ENCODE peak calls at places on chromosomes 16 and 17, in ten cellular contexts. C is AG10803, V is LNCaP clone FGC, X is B cell, L is epithelial cell of esophagus, F is ovary, N is Calu3, K is NB4, D is GM12878, Z is GM13977. B is an unnamed sample.

GRCh38 chr17:77833769-77834168 is 124.7 kb upstream of the TNRC6C start:
- DNase-seq in C (no peak), V (no peak), X (no peak), L (no peak), F (no peak), N (no peak), K (no peak), D (peak), Z (no peak), B (no peak)

GRCh38 chr17:73686961-73687360 is 42.7 kb upstream of the SDK2 start:
- DNase-seq in C (no peak), V (no peak), X (no peak), L (no peak), F (no peak), N (no peak), K (no peak), D (no peak), Z (no peak), B (no peak)

GRCh38 chr16:27532088-27532810 is 17.5 kb downstream of the GTF3C1 start:
- DNase-seq in C (no peak), V (no peak), X (no peak), L (no peak), F (no peak), N (no peak), K (no peak), D (no peak), Z (no peak), B (no peak)

GRCh38 chr16:23121024-23121423 is 28.2 kb downstream of the USP31 start:
- DNase-seq in C (peak), V (peak), X (no peak), L (no peak), F (no peak), N (no peak), K (no peak), D (no peak), Z (no peak), B (no peak)

GRCh38 chr17:14298221-14298994 is 2.5 kb upstream of the HS3ST3B1 start:
- DNase-seq in C (no peak), V (no peak), X (no peak), L (no peak), F (no peak), N (no peak), K (no peak), D (no peak), Z (no peak), B (no peak)

GRCh38 chr17:43018008-43018853 is 4.0 kb downstream of the VAT1 start:
- DNase-seq in C (no peak), V (no peak), X (no peak), L (no peak), F (no peak), N (no peak), K (peak), D (no peak), Z (peak), B (peak)

GRCh38 chr16:1003551-1004347 is 22.2 kb downstream of the SOX8 start:
- DNase-seq in C (no peak), V (no peak), X (no peak), L (no peak), F (no peak), N (no peak), K (no peak), D (no peak), Z (no peak), B (no peak)

GRCh38 chr16:29843942-29844341 is 19.1 kb downstream of the CDIPT start:
- DNase-seq in C (no peak), V (no peak), X (no peak), L (no peak), F (no peak), N (no peak), K (no peak), D (no peak), Z (no peak), B (no peak)

GRCh38 chr16:49636608-49637007 is 219.3 kb downstream of the ZNF423 start:
- DNase-seq in C (no peak), V (no peak), X (no peak), L (no peak), F (no peak), N (no peak), K (no peak), D (no peak), Z (no peak), B (no peak)

DNA sequence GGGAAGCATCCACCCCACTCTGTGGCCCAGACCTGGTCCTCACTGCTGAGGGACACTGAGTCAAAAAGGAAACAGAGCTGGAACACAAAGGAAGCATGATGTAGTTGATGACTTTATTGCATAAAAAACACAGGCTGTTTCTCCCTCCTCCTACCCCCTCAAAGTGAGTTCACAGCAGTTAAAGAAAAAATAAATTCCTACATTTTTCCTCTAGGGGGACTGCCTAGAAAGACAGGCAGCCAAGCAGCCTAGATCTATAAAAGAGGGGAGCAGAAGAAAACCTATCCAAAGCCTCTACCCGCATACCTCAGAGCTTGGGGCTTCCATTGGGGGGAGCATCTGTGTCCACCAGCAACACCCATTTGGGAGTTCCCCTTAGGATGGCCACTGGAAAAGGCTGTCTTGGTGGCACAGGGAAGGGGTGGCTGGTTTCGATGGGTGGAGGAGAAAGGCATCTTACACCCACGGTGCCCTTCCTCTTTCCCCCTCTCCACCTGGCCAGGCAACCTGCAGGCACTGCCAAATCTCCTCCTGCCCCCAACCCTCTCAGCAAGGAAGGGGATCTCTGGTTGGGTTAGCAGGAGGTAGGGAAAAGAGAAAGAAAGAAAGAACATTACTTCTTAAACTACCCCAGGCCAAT is 3.9 kb upstream of the SCRN2 start:
- DNase-seq in C (peak), V (no peak), X (no peak), L (no peak), F (no peak), N (no peak), K (peak), D (no peak), Z (no peak), B (no peak)
- TF ChIP-seq CTCF in C (peak), V (peak), X (no peak), L (peak), F (no peak), N (peak), K (peak), D (no peak), Z (no peak), B (peak)

GRCh38 chr17:37220609-37220953 is 155.2 kb upstream of the C17orf78 start:
- DNase-seq in C (peak), V (no peak), X (no peak), L (peak), F (no peak), N (no peak), K (peak), D (no peak), Z (peak), B (no peak)
- TF ChIP-seq CTCF in C (peak), V (peak), X (peak), L (peak), F (no peak), N (no peak), K (peak), D (peak), Z (peak), B (no peak)

GRCh38 chr17:4116516-4116915 is 26.3 kb downstream of the ZZEF1 start:
- DNase-seq in C (no peak), V (no peak), X (no peak), L (no peak), F (no peak), N (no peak), K (no peak), D (no peak), Z (no peak), B (no peak)
- TF ChIP-seq CTCF in C (no peak), V (no peak), X (no peak), L (no peak), F (no peak), N (no peak), K (no peak), D (no peak), Z (no peak), B (no peak)

DNA sequence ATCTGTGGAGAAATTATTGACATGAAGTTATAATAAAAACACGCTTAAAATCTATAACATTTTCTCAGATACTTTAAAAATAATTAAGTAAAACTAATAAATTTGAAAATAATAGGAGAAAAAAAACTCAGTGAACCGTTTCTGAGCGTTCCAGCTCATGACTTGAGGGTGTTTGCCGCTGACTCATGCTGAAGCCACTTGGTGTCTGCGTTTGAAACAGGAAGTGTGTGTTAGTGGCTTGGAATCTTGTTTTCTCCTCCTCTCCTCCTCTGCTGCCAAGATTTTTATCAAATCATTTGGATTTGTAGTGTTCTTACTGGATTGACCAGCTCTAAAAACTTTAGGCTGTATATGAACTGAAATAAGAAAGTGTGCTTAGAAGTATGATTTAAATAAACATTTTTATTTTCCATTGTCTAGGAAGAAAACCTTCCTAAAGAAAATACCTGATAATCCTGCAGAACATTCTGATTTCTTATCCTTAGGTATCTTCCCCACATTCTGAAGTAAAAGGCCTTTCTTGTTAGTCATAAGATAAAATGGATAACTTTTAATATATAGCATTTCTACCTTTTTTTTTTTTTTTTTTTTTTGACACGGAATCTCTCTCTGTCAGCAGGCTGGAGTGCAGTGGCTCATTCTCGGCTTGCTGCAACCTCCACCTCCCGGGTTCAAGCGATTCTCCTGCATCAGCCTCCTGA is 30.8 kb downstream of the USP10 start:
- DNase-seq in C (peak), V (peak), X (peak), L (peak), F (peak), N (peak), K (peak), D (no peak), Z (peak), B (peak)
- TF ChIP-seq CTCF in C (no peak), V (no peak), X (no peak), L (no peak), F (no peak), N (no peak), K (no peak), D (no peak), Z (no peak), B (no peak)

GRCh38 chr16:85227924-85228462 is 115.7 kb upstream of the CIBAR2 start:
- DNase-seq in C (peak), V (no peak), X (no peak), L (peak), F (peak), N (no peak), K (peak), D (no peak), Z (peak), B (no peak)
- TF ChIP-seq CTCF in C (peak), V (no peak), X (no peak), L (no peak), F (no peak), N (no peak), K (no peak), D (no peak), Z (no peak), B (no peak)

GRCh38 chr16:16960785-16961184 is 510.0 kb downstream of the XYLT1 start:
- DNase-seq in C (no peak), V (no peak), X (no peak), L (no peak), F (no peak), N (no peak), K (no peak), D (no peak), Z (no peak), B (no peak)
- TF ChIP-seq CTCF in C (no peak), V (no peak), X (no peak), L (no peak), F (no peak), N (no peak), K (no peak), D (no peak), Z (no peak), B (no peak)

DNA sequence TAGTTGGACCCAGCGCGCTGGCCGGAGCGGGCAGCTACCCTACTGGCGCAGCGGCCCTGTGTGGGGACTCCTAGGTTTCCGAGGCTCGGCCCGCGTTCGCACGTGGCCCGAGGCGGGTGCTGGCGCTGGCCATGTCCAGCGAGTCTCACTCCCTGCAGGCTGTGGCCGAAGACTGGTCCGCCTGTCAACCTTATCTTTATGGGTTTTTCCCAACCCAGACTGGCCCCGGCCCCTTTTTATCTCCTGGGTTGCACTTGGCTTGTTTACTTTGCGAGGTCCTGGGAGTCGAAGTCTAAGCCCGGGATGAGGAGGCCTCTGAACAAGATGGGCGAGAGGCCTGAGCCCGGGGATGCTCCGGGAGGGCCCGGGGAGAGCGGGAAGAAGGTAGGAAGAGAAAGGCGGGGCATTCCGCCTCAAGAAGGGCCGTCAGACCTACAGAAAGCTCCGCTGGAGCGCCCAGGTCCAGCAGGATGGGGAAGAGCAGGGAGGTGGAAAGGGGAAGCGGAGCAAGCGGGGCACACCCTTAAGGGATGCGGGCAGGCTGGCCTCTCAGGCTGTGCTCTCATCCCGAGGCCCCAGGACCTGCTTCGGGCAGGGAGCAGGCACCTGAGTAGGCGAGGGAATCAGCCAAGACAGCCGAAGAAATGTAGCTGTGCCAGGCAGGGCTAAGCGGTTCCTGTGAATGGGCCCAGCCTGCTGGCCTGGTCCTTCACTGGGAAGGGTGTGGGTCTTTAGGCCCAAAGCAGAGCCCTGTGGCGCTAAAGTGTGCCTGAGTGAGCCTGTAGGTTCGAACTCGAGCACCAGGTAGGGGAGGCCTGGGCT is 2.9 kb downstream of the TBX4 start:
- DNase-seq in C (no peak), V (no peak), X (no peak), L (no peak), F (no peak), N (no peak), K (no peak), D (no peak), Z (no peak), B (no peak)
- TF ChIP-seq CTCF in C (no peak), V (no peak), X (no peak), L (no peak), F (no peak), N (no peak), K (no peak), D (no peak), Z (no peak), B (no peak)

GRCh38 chr16:73527191-73527590 is 479.3 kb upstream of the ZFHX3 start:
- DNase-seq in C (no peak), V (no peak), X (no peak), L (no peak), F (no peak), N (no peak), K (peak), D (no peak), Z (no peak), B (no peak)
- TF ChIP-seq CTCF in C (no peak), V (peak), X (no peak), L (no peak), F (no peak), N (no peak), K (no peak), D (peak), Z (no peak), B (no peak)